ENCODE peak calls at places on chromosomes 6 and 20, in nine cellular contexts. Q is neural progenitor cell, L is transverse colon, G is PC-9, N is tibial nerve, A is ovary, J is GM12865, Y is H1, V is lower leg skin. B is an unnamed sample.

GRCh38 chr20:35465976-35466375 is 10.6 kb downstream of the CEP250 start:
- DNase-seq in J (no peak), L (no peak), Q (no peak), V (no peak), G (no peak), A (no peak), Y (no peak), N (no peak), B (no peak)

GRCh38 chr6:79946242-79946641 is 1.1 kb downstream of the ELOVL4 start:
- DNase-seq in N (no peak), L (no peak), A (no peak), J (peak; percentile 19), Q (peak; percentile 78), Y (no peak), V (no peak), G (no peak), B (no peak)

GRCh38 chr20:50286174-50286511 is 95.5 kb downstream of the CEBPB start:
- DNase-seq in Q (no peak), L (no peak), N (no peak), G (no peak), V (no peak), Y (no peak), J (peak; percentile 57), A (no peak), B (no peak)

GRCh38 chr20:48298851-48299484 is 513.7 kb upstream of the SULF2 start:
- DNase-seq in A (no peak), G (peak; percentile 87), Q (peak; percentile 25), V (peak; percentile 68), Y (no peak), J (no peak), L (peak; percentile 17), N (no peak), B (peak; percentile 96)

GRCh38 chr20:38460040-38460623 is 12.5 kb upstream of the RALGAPB start:
- DNase-seq in J (no peak), L (peak; percentile 40), G (peak; percentile 92), A (no peak), N (no peak), V (no peak), Y (no peak), Q (no peak), B (peak; percentile 74)

GRCh38 chr6:67606905-67607828 is 1027.9 kb upstream of the ADGRB3 start:
- DNase-seq in J (no peak), G (no peak), L (no peak), Y (no peak), V (no peak), N (no peak), Q (no peak), A (no peak), B (peak; percentile 40)

GRCh38 chr6:151413372-151414145 is 22.2 kb upstream of the ZBTB2 start:
- DNase-seq in G (no peak), Q (no peak), N (no peak), J (no peak), L (no peak), Y (no peak), V (no peak), A (no peak), B (no peak)

GRCh38 chr20:23436681-23437080 is 2.8 kb upstream of the CSTL1 start:
- DNase-seq in J (no peak), Q (no peak), Y (no peak), L (no peak), A (peak; percentile 44), G (no peak), N (no peak), V (no peak), B (no peak)

GRCh38 chr20:36700438-36700837 is 45.5 kb downstream of the NDRG3 start:
- DNase-seq in G (no peak), J (no peak), L (no peak), A (no peak), N (no peak), Q (no peak), Y (no peak), V (no peak), B (no peak)

GRCh38 chr6:169782966-169783760 is 31.7 kb downstream of the ERMARD start:
- DNase-seq in V (no peak), A (no peak), J (no peak), Q (no peak), L (no peak), N (no peak), Y (no peak), G (no peak), B (no peak)

GRCh38 chr20:32978009-32978335 is 26.3 kb downstream of the SUN5 start:
- DNase-seq in J (no peak), L (no peak), N (no peak), G (no peak), Q (no peak), A (no peak), Y (no peak), V (no peak), B (no peak)

GRCh38 chr20:58634818-58635665 is 16.0 kb upstream of the STX16 start:
- DNase-seq in V (no peak), Y (no peak), G (no peak), L (no peak), A (peak; percentile 57), Q (no peak), N (no peak), J (no peak), B (no peak)

GRCh38 chr6:10084276-10084993 is 330.4 kb downstream of the TFAP2A start:
- DNase-seq in J (no peak), Q (no peak), A (no peak), G (peak; percentile 43), Y (no peak), L (no peak), N (no peak), V (peak; percentile 38), B (no peak)
- TF ChIP-seq CTCF in J (no peak), Q (no peak), A (no peak), G (no peak), Y (no peak), L (no peak), N (no peak), V (no peak), B (no peak)

DNA sequence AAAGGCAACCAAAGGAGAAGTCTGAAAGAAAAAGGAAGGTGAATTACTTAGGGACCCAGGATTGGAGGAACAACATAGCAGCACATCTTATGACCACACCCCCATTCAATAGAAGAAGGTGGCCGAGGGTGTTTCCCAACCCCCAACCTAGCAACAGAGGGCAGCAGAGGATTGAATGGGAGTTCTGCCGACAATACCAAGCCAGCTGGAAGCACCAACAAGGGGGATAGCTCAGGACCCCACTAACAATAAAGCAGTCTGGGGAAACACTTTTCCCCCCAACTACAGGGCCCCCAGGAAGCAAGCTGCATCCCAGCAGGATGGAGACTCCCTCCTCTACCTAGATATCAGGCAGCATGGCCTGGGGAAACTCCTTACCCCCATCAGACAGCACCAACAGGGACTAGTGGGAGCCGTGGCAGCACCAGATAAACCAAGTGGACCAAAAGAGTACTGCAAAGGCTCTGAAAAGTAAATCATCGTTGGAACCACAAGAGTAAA is 67.7 kb downstream of the ZHX3 start:
- DNase-seq in J (peak; percentile 35), A (peak; percentile 69), Q (peak; percentile 77), L (no peak), V (no peak), Y (peak; percentile 56), N (no peak), G (no peak), B (no peak)
- TF ChIP-seq CTCF in J (peak; percentile 8), A (peak; percentile 19), Q (peak; percentile 59), L (peak; percentile 27), V (no peak), Y (peak; percentile 55), N (peak; percentile 15), G (peak; percentile 19), B (peak; percentile 40)

GRCh38 chr6:43921548-43922422 is 151.8 kb downstream of the VEGFA start:
- DNase-seq in N (no peak), Q (no peak), A (peak; percentile 27), V (no peak), G (no peak), Y (no peak), J (no peak), L (no peak), B (no peak)

GRCh38 chr6:43926644-43927524 is 156.9 kb downstream of the VEGFA start:
- DNase-seq in V (no peak), G (peak; percentile 99), L (peak; percentile 74), A (peak; percentile 47), N (no peak), Y (peak; percentile 62), J (no peak), Q (peak; percentile 72), B (peak; percentile 70)

GRCh38 chr6:43923376-43924221 is 153.6 kb downstream of the VEGFA start:
- DNase-seq in L (no peak), V (no peak), J (no peak), Q (no peak), N (no peak), G (peak; percentile 48), Y (no peak), A (peak; percentile 18), B (no peak)

GRCh38 chr6:43922423-43923375 is 152.7 kb downstream of the VEGFA start:
- DNase-seq in A (peak; percentile 17), J (no peak), G (no peak), N (no peak), V (no peak), L (no peak), Y (no peak), Q (no peak), B (no peak)

GRCh38 chr6:43924222-43924702 is 154.3 kb downstream of the VEGFA start:
- DNase-seq in V (no peak), Q (no peak), N (no peak), A (peak; percentile 19), L (no peak), J (peak; percentile 34), G (no peak), Y (no peak), B (no peak)
- TF ChIP-seq CTCF in V (no peak), Q (no peak), N (no peak), A (no peak), L (no peak), J (no peak), G (no peak), Y (no peak), B (no peak)

GRCh38 chr20:44641305-44641704 is 10.2 kb downstream of the ADA start:
- DNase-seq in Y (no peak), G (no peak), J (no peak), Q (no peak), V (no peak), A (no peak), L (no peak), N (no peak), B (no peak)

GRCh38 chr20:44643596-44644383 is 7.7 kb downstream of the ADA start:
- DNase-seq in A (peak; percentile 58), Y (peak; percentile 57), L (peak; percentile 51), N (no peak), Q (peak; percentile 46), G (peak; percentile 86), J (peak; percentile 53), V (peak; percentile 34), B (peak; percentile 70)

GRCh38 chr20:44642203-44643153 is 9.0 kb downstream of the ADA start:
- DNase-seq in G (peak; percentile 60), N (no peak), V (peak; percentile 46), A (peak; percentile 66), L (peak; percentile 71), J (peak; percentile 86), Q (peak; percentile 29), Y (no peak), B (peak; percentile 75)

GRCh38 chr20:44644384-44645131 is 6.9 kb downstream of the ADA start:
- DNase-seq in Y (no peak), Q (no peak), A (no peak), L (no peak), N (no peak), J (peak; percentile 83), V (no peak), G (no peak), B (no peak)

DNA sequence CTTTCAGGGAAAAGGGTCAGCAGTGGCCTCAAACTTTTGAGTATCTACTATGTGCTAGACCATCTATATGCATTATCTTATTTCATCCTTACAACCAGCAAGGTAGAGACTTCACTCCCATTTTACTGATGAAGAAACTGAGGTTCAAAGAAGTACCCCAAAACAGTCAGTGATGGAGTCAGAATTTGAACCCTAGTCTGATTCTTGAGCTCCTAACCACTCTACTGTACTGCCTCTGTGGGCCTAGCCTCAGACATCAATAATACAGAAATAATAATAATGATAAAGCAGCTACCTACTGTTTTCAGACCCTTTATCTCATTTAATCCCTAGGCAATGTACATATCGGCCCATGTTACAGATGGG is 8.4 kb downstream of the ADA start:
- DNase-seq in L (no peak), J (no peak), Y (no peak), Q (no peak), A (no peak), N (no peak), G (no peak), V (no peak), B (no peak)
- TF ChIP-seq CTCF in L (no peak), J (no peak), Y (no peak), Q (no peak), A (no peak), N (no peak), G (no peak), V (no peak), B (no peak)